ENCODE peak calls at places on chromosomes 2 and 18, in four cellular contexts. Z, W, N and J are unnamed samples.

GRCh38 chr2:173854840-173855239 is 110.3 kb downstream of the SP3 start:
- DNase-seq in W (no peak), Z (no peak), N (no peak), J (no peak)

GRCh38 chr2:38925982-38926381 is 36.3 kb downstream of the ARHGEF33 start:
- DNase-seq in W (no peak), Z (no peak), N (peak), J (no peak)

GRCh38 chr2:218125626-218126080 is at the start of gene CXCR2:
- DNase-seq in W (no peak), Z (no peak), N (no peak), J (no peak)

GRCh38 chr2:58796239-58796638 is 555.1 kb upstream of the FANCL start:
- DNase-seq in N (no peak), Z (no peak), W (no peak), J (no peak)

GRCh38 chr2:41965886-41966285 is 81.9 kb upstream of the PKDCC start:
- DNase-seq in Z (no peak), N (no peak), W (no peak), J (no peak)

GRCh38 chr2:25981596-25982272 is 563 bp downstream of the KIF3C start:
- DNase-seq in Z (no peak), N (no peak), W (peak), J (no peak)

GRCh38 chr2:17311771-17312511 is 206.3 kb downstream of the RAD51AP2 start:
- DNase-seq in W (no peak), Z (no peak), N (no peak), J (no peak)

GRCh38 chr2:20623741-20624155 is 27.1 kb downstream of the HS1BP3 start:
- DNase-seq in N (no peak), W (no peak), Z (no peak), J (no peak)

GRCh38 chr2:47070920-47071824 is 83.9 kb downstream of the STPG4 start:
- DNase-seq in Z (peak), W (no peak), N (peak), J (no peak)

GRCh38 chr18:27843783-27844415 is 333.0 kb downstream of the CDH2 start:
- DNase-seq in W (no peak), N (no peak), Z (no peak), J (no peak)

GRCh38 chr2:18987592-18988073 is 370.8 kb downstream of the OSR1 start:
- DNase-seq in Z (no peak), W (no peak), N (peak), J (no peak)

GRCh38 chr2:242044206-242044590 is 174.7 kb downstream of the RTP5 start:
- DNase-seq in Z (no peak), N (no peak), W (no peak), J (no peak)

GRCh38 chr2:128241896-128242295 is 76.8 kb downstream of the HS6ST1 start:
- DNase-seq in W (no peak), Z (no peak), N (no peak), J (no peak)

GRCh38 chr18:44846450-44846849 is 165.8 kb downstream of the SETBP1 start:
- DNase-seq in Z (no peak), N (no peak), W (no peak), J (no peak)

GRCh38 chr2:101083613-101084012 is 67.6 kb downstream of the TBC1D8 start:
- DNase-seq in N (no peak), Z (no peak), W (no peak), J (no peak)

GRCh38 chr2:32825291-32825712 is 121.5 kb upstream of the LTBP1 start:
- DNase-seq in W (peak), Z (no peak), N (no peak), J (no peak)

GRCh38 chr2:71620851-71621251 is 167.5 kb downstream of the DYSF start:
- DNase-seq in Z (no peak), W (no peak), N (no peak), J (no peak)

GRCh38 chr2:102704531-102704930 is 57.3 kb upstream of the TMEM182 start:
- DNase-seq in W (no peak), N (no peak), Z (no peak), J (no peak)

GRCh38 chr2:44528595-44528994 is 166.8 kb downstream of the CAMKMT start:
- DNase-seq in Z (no peak), W (no peak), N (no peak), J (no peak)

GRCh38 chr2:40488101-40488598 is 36.3 kb upstream of the SLC8A1 start:
- DNase-seq in Z (no peak), W (peak), N (peak), J (no peak)

GRCh38 chr2:23657934-23658333 is 269.0 kb downstream of the ATAD2B start:
- DNase-seq in Z (no peak), W (no peak), N (no peak), J (no peak)

GRCh38 chr2:226213717-226214116 is 585.9 kb downstream of the IRS1 start:
- DNase-seq in Z (no peak), W (no peak), N (no peak), J (no peak)

GRCh38 chr18:74899554-74899953 is 301.9 kb downstream of the ZNF407 start:
- DNase-seq in Z (no peak), N (no peak), W (no peak), J (no peak)

GRCh38 chr2:174846941-174847938 is 83.0 kb upstream of the CHRNA1 start:
- DNase-seq in Z (no peak), N (no peak), W (peak), J (no peak)

GRCh38 chr2:184203661-184204060 is 394.7 kb upstream of the ZNF804A start:
- DNase-seq in Z (no peak), W (no peak), N (no peak), J (no peak)

GRCh38 chr2:57862153-57862552 is 184.5 kb upstream of the VRK2 start:
- DNase-seq in W (no peak), Z (no peak), N (no peak), J (no peak)

GRCh38 chr2:118013221-118013723 is 598 bp downstream of the CCDC93 start:
- DNase-seq in Z (no peak), N (peak), W (peak), J (no peak)

GRCh38 chr2:45267062-45267702 is 257.9 kb upstream of the SIX2 start:
- DNase-seq in Z (no peak), W (no peak), N (peak), J (no peak)

GRCh38 chr2:65353927-65354326 is 78.5 kb downstream of the SPRED2 start:
- DNase-seq in W (no peak), Z (no peak), N (no peak), J (no peak)

GRCh38 chr2:223598994-223599645 is 3.0 kb downstream of the SCG2 start:
- DNase-seq in N (no peak), W (peak), Z (no peak), J (no peak)

GRCh38 chr2:138071720-138072719 is 107.7 kb downstream of the HNMT start:
- DNase-seq in N (peak), Z (no peak), W (no peak), J (no peak)

DNA sequence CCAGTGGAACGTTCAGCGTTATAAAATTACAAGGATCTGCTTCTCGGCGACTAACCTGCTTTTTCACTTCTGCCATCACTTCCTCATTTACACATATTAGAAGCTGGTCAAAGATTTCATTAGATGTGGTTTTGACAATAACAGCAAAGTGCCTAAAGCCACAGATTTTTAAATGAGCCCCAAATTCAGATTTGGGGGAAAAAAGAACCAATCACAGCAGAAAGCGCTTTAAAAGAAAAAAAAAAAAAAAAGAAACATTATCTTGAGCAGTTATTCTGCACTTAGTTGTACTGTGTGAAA is 167.4 kb downstream of the TCF4 start:
- DNase-seq in Z (no peak), N (no peak), W (no peak), J (no peak)
- H3K4me3 ChIP-seq in Z (no peak), N (no peak), W (no peak), J (no peak)

GRCh38 chr18:63192171-63192884 is 127.2 kb downstream of the BCL2 start:
- DNase-seq in N (no peak), Z (no peak), W (no peak), J (no peak)

GRCh38 chr18:63192885-63193349 is 126.7 kb downstream of the BCL2 start:
- DNase-seq in W (no peak), Z (peak), N (no peak), J (no peak)

GRCh38 chr18:63189817-63190216 is 129.8 kb downstream of the BCL2 start:
- DNase-seq in N (no peak), W (no peak), Z (no peak), J (no peak)

GRCh38 chr18:63189041-63189440 is 130.5 kb downstream of the BCL2 start:
- DNase-seq in W (no peak), Z (no peak), N (no peak), J (no peak)

GRCh38 chr18:63191413-63191812 is 128.2 kb downstream of the BCL2 start:
- DNase-seq in Z (no peak), W (no peak), N (no peak), J (no peak)
- TF ChIP-seq TCF12 in Z (no peak), W (no peak), N (no peak), J (no peak)

GRCh38 chr2:236223675-236224074 is 40.5 kb downstream of the ASB18 start:
- DNase-seq in N (no peak), Z (no peak), W (no peak), J (no peak)

DNA sequence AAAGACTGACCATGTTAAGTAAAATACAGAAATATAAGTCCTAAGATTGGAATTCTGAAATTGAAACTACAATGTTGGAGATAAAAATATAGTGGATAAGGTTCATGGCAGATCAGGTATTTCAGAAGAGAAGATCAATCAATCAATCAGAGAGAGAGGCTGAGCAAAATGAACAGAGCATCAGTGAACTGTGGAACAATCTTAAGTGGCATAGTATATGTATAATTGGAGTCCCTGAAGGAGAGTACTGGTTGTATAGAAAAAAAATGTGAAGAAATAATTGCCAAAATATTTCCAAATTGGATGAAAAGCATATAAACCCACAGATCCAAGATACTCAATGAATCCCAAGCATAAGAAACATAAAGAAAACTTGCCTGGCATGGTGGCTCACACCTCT is 35.0 kb downstream of the ASB18 start:
- DNase-seq in Z (no peak), N (no peak), W (no peak), J (no peak)
- H3K4me3 ChIP-seq in Z (no peak), N (no peak), W (no peak), J (no peak)

GRCh38 chr2:176638167-176639015 is 369.1 kb downstream of the MTX2 start:
- DNase-seq in N (peak), Z (no peak), W (peak), J (peak)
- TF ChIP-seq TCF12 in N (no peak), Z (no peak), W (peak), J (no peak)

DNA sequence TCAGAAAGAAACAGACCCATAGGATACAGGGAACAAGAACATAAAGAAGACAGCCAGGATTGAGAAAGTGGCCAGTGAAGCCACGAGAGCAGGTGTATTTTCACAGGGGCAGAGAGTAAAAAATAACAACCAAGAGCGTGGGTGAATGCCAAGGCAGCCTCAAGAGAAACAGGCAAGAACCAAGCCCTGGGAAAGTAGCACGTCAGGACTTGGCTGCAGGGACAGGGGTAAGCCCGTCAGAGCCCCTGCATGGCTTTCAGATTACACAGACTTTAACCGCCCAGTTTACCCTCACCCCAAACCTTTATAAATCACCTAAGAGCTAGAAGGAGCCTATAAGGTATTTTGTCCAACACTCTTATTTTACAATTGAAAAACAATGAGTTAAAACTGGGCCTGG is 43.7 kb downstream of the ARL4C start:
- DNase-seq in W (no peak), N (no peak), Z (no peak), J (no peak)
- H3K4me3 ChIP-seq in W (no peak), N (no peak), Z (no peak), J (no peak)